ENCODE peak calls at places on chromosomes 2 and 18, in ten cellular contexts. I is GM13977, X is stomach, W is transverse colon, Q is Calu3, A is heart left ventricle, M is GM20000, C is mammary epithelial cell, O is lung, K is activated B cell treated with CpG ODN at 0.5 μM for 24 hours. G is an unnamed sample.

GRCh38 chr2:67846341-67847070 is 216.3 kb downstream of the C1D start:
- DNase-seq in I (peak), X (peak), W (peak), Q (peak), A (peak), M (peak), C (peak), O (peak), K (no peak), G (peak)

GRCh38 chr2:170739048-170739447 is 23.9 kb downstream of the SP5 start:
- DNase-seq in I (no peak), X (no peak), W (no peak), Q (peak), A (no peak), M (no peak), C (peak), O (no peak), K (no peak), G (no peak)

GRCh38 chr2:167411367-167411766 is 523.1 kb downstream of the XIRP2 start:
- DNase-seq in I (no peak), X (no peak), W (no peak), Q (no peak), A (no peak), M (no peak), C (no peak), O (no peak), K (no peak), G (no peak)

GRCh38 chr18:12053312-12053711 is 40.3 kb upstream of the ANKRD62 start:
- DNase-seq in I (peak), X (no peak), W (no peak), Q (no peak), A (no peak), M (peak), C (no peak), O (no peak), K (no peak), G (no peak)

GRCh38 chr2:156189143-156189542 is 143.4 kb downstream of the NR4A2 start:
- DNase-seq in I (no peak), X (peak), W (peak), Q (no peak), A (no peak), M (no peak), C (no peak), O (no peak), K (no peak), G (no peak)

GRCh38 chr2:64524604-64525322 is 635 bp downstream of the AFTPH start:
- DNase-seq in I (peak), X (peak), W (peak), Q (peak), A (no peak), M (no peak), C (peak), O (peak), K (peak), G (peak)

GRCh38 chr2:71566271-71566858 is 113.0 kb downstream of the DYSF start:
- DNase-seq in I (no peak), X (no peak), W (no peak), Q (no peak), A (no peak), M (no peak), C (no peak), O (no peak), K (no peak), G (no peak)

GRCh38 chr18:50819027-50819726 is 639 bp downstream of the MRO start:
- DNase-seq in I (no peak), X (peak), W (peak), Q (peak), A (peak), M (no peak), C (peak), O (peak), K (no peak), G (no peak)

GRCh38 chr2:2520396-2520795 is 189.3 kb upstream of the MYT1L start:
- DNase-seq in I (no peak), X (no peak), W (no peak), Q (no peak), A (no peak), M (no peak), C (no peak), O (no peak), K (no peak), G (no peak)

GRCh38 chr2:40123321-40123720 is 328.6 kb downstream of the SLC8A1 start:
- DNase-seq in I (no peak), X (no peak), W (no peak), Q (no peak), A (no peak), M (no peak), C (no peak), O (no peak), K (no peak), G (no peak)

GRCh38 chr2:127585270-127585807 is 49.9 kb downstream of the MYO7B start:
- DNase-seq in I (no peak), X (no peak), W (no peak), Q (no peak), A (no peak), M (no peak), C (no peak), O (no peak), K (no peak), G (no peak)

GRCh38 chr2:157256621-157257020 is 884 bp upstream of the GALNT5 start:
- DNase-seq in I (peak), X (no peak), W (no peak), Q (no peak), A (no peak), M (peak), C (peak), O (no peak), K (no peak), G (peak)

GRCh38 chr2:189581354-189582139 is 961 bp upstream of the SLC40A1 start:
- DNase-seq in I (peak), X (peak), W (peak), Q (peak), A (peak), M (peak), C (no peak), O (no peak), K (no peak), G (no peak)

GRCh38 chr2:128196026-128196822 is 105.2 kb downstream of the UGGT1 start:
- DNase-seq in I (peak), X (peak), W (peak), Q (no peak), A (no peak), M (no peak), C (no peak), O (no peak), K (no peak), G (no peak)

GRCh38 chr2:111668741-111669140 is 215.3 kb downstream of the ANAPC1 start:
- DNase-seq in I (no peak), X (no peak), W (no peak), Q (no peak), A (no peak), M (no peak), C (no peak), O (no peak), K (no peak), G (no peak)

GRCh38 chr2:207734264-207734635 is 22.8 kb downstream of the CCNYL1 start:
- DNase-seq in I (no peak), X (no peak), W (no peak), Q (no peak), A (no peak), M (no peak), C (no peak), O (no peak), K (no peak), G (no peak)

GRCh38 chr2:232310189-232310588 is 68.4 kb upstream of the ALPP start:
- DNase-seq in I (no peak), X (no peak), W (no peak), Q (no peak), A (no peak), M (no peak), C (no peak), O (no peak), K (no peak), G (no peak)

GRCh38 chr18:59446012-59446411 is 86.9 kb upstream of the LMAN1 start:
- DNase-seq in I (no peak), X (no peak), W (no peak), Q (no peak), A (no peak), M (no peak), C (peak), O (no peak), K (no peak), G (no peak)

GRCh38 chr2:235433860-235434259 is 60.0 kb upstream of the AGAP1 start:
- DNase-seq in I (no peak), X (peak), W (peak), Q (no peak), A (peak), M (no peak), C (no peak), O (peak), K (no peak), G (peak)

GRCh38 chr2:241767464-241768250 is 9.0 kb upstream of the GAL3ST2 start:
- DNase-seq in I (peak), X (no peak), W (no peak), Q (no peak), A (no peak), M (peak), C (no peak), O (no peak), K (no peak), G (no peak)

GRCh38 chr18:10351221-10351795 is 103.1 kb upstream of the APCDD1 start:
- DNase-seq in I (no peak), X (no peak), W (no peak), Q (no peak), A (no peak), M (no peak), C (no peak), O (no peak), K (no peak), G (no peak)

GRCh38 chr2:11805920-11806319 is 59.5 kb downstream of the LPIN1 start:
- DNase-seq in I (no peak), X (no peak), W (no peak), Q (no peak), A (no peak), M (no peak), C (no peak), O (no peak), K (no peak), G (no peak)

GRCh38 chr2:129255610-129256313 is 723.7 kb upstream of the RAB6C start:
- DNase-seq in I (no peak), X (no peak), W (no peak), Q (no peak), A (no peak), M (no peak), C (peak), O (no peak), K (no peak), G (no peak)

GRCh38 chr2:36770542-36771287 is 74.2 kb downstream of the VIT start:
- DNase-seq in I (peak), X (no peak), W (peak), Q (peak), A (no peak), M (peak), C (peak), O (no peak), K (no peak), G (peak)

GRCh38 chr2:169073211-169073971 is 4.0 kb downstream of the DHRS9 start:
- DNase-seq in I (no peak), X (no peak), W (no peak), Q (no peak), A (no peak), M (no peak), C (peak), O (no peak), K (no peak), G (no peak)

GRCh38 chr2:46082531-46083485 is 214.4 kb upstream of the EPAS1 start:
- DNase-seq in I (no peak), X (no peak), W (peak), Q (no peak), A (peak), M (no peak), C (no peak), O (no peak), K (no peak), G (no peak)

GRCh38 chr2:165203689-165204559 is at the start of gene SCN3A:
- DNase-seq in I (no peak), X (peak), W (peak), Q (peak), A (no peak), M (peak), C (peak), O (no peak), K (no peak), G (peak)

GRCh38 chr2:98900721-98901120 is 35.3 kb downstream of the CRACDL start:
- DNase-seq in I (no peak), X (no peak), W (no peak), Q (no peak), A (no peak), M (no peak), C (no peak), O (peak), K (no peak), G (no peak)

GRCh38 chr18:292271-292670 is 24.4 kb upstream of the THOC1 start:
- DNase-seq in I (no peak), X (no peak), W (no peak), Q (no peak), A (no peak), M (no peak), C (no peak), O (no peak), K (no peak), G (no peak)

GRCh38 chr2:1855150-1855549 is 110.8 kb upstream of the PXDN start:
- DNase-seq in I (no peak), X (no peak), W (no peak), Q (no peak), A (no peak), M (no peak), C (no peak), O (no peak), K (no peak), G (no peak)

GRCh38 chr18:7982216-7982615 is 415.1 kb downstream of the PTPRM start:
- DNase-seq in I (no peak), X (no peak), W (no peak), Q (no peak), A (no peak), M (no peak), C (no peak), O (no peak), K (no peak), G (no peak)

GRCh38 chr18:7002107-7002506 is 115.5 kb downstream of the LAMA1 start:
- DNase-seq in I (no peak), X (no peak), W (no peak), Q (no peak), A (no peak), M (no peak), C (no peak), O (no peak), K (no peak), G (no peak)

GRCh38 chr2:205654878-205655601 is 27.3 kb upstream of the NRP2 start:
- DNase-seq in I (no peak), X (no peak), W (no peak), Q (no peak), A (no peak), M (no peak), C (peak), O (no peak), K (no peak), G (no peak)

GRCh38 chr18:75405341-75405740 is 22.2 kb downstream of the SMIM21 start:
- DNase-seq in I (no peak), X (no peak), W (no peak), Q (no peak), A (no peak), M (no peak), C (peak), O (no peak), K (no peak), G (no peak)

GRCh38 chr2:233449071-233449901 is 95.0 kb downstream of the DGKD start:
- DNase-seq in I (no peak), X (no peak), W (peak), Q (no peak), A (no peak), M (no peak), C (no peak), O (no peak), K (no peak), G (no peak)
- TF ChIP-seq CTCF in I (no peak), X (peak), W (peak), Q (no peak), A (peak), M (no peak), C (peak), O (no peak), K (no peak), G (no peak)

GRCh38 chr2:104758199-104758620 is 95.7 kb upstream of the POU3F3 start:
- DNase-seq in I (no peak), X (no peak), W (no peak), Q (no peak), A (no peak), M (no peak), C (no peak), O (no peak), K (no peak), G (no peak)
- TF ChIP-seq CTCF in I (no peak), X (no peak), W (no peak), Q (no peak), A (no peak), M (no peak), C (no peak), O (no peak), K (no peak), G (no peak)

GRCh38 chr2:187468262-187468661 is 20.2 kb upstream of the CALCRL start:
- DNase-seq in I (no peak), X (no peak), W (no peak), Q (no peak), A (no peak), M (no peak), C (peak), O (no peak), K (no peak), G (no peak)

GRCh38 chr2:187466129-187466792 is 18.2 kb upstream of the CALCRL start:
- DNase-seq in I (no peak), X (no peak), W (no peak), Q (no peak), A (no peak), M (no peak), C (no peak), O (no peak), K (no peak), G (peak)

GRCh38 chr2:187475499-187476248 is 27.6 kb upstream of the CALCRL start:
- DNase-seq in I (no peak), X (no peak), W (no peak), Q (no peak), A (no peak), M (no peak), C (no peak), O (no peak), K (no peak), G (peak)

GRCh38 chr2:187469538-187469937 is 21.5 kb upstream of the CALCRL start:
- DNase-seq in I (no peak), X (no peak), W (no peak), Q (no peak), A (no peak), M (no peak), C (no peak), O (no peak), K (no peak), G (no peak)

DNA sequence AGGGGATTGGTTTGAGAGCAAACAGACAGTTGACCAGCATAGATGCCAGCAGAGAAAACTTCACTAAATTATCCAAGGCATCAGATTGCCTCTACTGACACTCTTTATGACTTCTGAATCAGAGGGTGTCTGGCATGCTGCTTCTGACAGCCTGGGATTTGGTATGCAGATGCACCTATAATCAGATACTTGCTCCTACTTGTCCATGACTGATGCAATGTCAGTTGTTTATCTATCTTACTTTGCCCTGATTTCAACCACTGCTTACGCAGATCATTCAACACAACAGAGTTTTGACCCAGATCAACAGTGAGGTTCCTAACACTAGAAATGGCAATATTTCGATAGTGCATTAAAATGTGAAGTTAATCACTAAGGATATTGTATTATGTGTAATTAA is 22.6 kb upstream of the CALCRL start:
- DNase-seq in I (no peak), X (no peak), W (no peak), Q (no peak), A (no peak), M (no peak), C (peak), O (no peak), K (no peak), G (no peak)
- TF ChIP-seq CTCF in I (no peak), X (no peak), W (no peak), Q (no peak), A (no peak), M (no peak), C (no peak), O (no peak), K (no peak), G (no peak)

GRCh38 chr18:72470391-72470790 is 73.8 kb downstream of the CBLN2 start:
- DNase-seq in I (no peak), X (no peak), W (no peak), Q (no peak), A (no peak), M (no peak), C (no peak), O (no peak), K (no peak), G (no peak)

DNA sequence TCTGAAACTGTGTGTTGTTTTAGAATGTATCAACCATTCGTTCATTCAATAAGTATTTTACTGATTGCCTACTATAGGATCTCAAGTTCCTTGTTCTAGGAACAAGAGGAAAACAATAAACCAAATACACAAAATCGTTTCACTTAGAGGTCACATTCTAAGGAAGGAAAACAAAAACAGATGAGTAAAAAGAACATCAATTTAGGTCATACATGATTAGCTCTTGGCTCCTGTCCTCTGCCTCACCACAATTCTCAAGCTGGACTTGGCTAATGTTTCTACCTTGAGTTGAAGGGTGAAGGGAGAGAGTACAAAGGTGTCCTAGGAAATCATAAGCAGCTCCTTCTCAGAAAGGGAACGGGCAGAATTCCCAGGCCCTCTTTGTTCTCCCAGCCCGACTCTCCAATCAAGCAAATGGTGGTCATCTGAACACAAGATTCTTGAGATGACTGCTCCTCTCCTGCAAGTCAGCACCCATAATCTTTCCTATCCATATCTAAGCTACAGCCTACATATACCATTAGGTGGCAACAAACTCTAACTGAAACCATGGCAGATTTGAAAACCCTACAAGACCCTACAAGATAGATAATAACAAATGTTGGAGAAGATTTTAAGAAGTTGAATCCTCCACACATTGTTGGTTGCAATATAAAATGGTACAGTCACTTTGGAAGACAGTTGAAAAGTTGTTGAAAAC is 76.0 kb downstream of the CBLN2 start:
- DNase-seq in I (no peak), X (no peak), W (no peak), Q (no peak), A (no peak), M (no peak), C (no peak), O (no peak), K (no peak), G (no peak)
- TF ChIP-seq CTCF in I (no peak), X (no peak), W (no peak), Q (no peak), A (no peak), M (no peak), C (no peak), O (no peak), K (no peak), G (no peak)

G was measured in MM.1S.